ENCODE peak calls at places on chromosomes 12 and 14, in seven cellular contexts. N is sigmoid colon, K is H1, E is transverse colon, S is spleen, B is stomach, U is breast epithelium. T is an unnamed sample.

GRCh38 chr12:130819681-130820080 is 19.4 kb downstream of the STX2 start:
- DNase-seq in N (no peak), K (no peak), E (no peak), S (no peak), B (no peak), U (no peak), T (no peak)

GRCh38 chr14:30980980-30981379 is 44.5 kb upstream of the AP4S1 start:
- DNase-seq in N (no peak), K (no peak), E (no peak), S (no peak), B (no peak), U (no peak), T (no peak)

GRCh38 chr12:113161415-113162016 is 12.0 kb downstream of the CFAP73 start:
- DNase-seq in N (no peak), K (peak), E (no peak), S (no peak), B (no peak), U (no peak), T (no peak)

GRCh38 chr12:131003676-131004075 is 50.0 kb downstream of the ADGRD1 start:
- DNase-seq in N (no peak), K (no peak), E (no peak), S (peak), B (no peak), U (no peak), T (no peak)

GRCh38 chr12:95790912-95791849 is 617 bp upstream of the NTN4 start:
- DNase-seq in N (peak), K (no peak), E (peak), S (peak), B (no peak), U (no peak), T (no peak)

GRCh38 chr12:89363582-89363981 is 11.3 kb upstream of the DUSP6 start:
- DNase-seq in N (no peak), K (no peak), E (no peak), S (no peak), B (no peak), U (no peak), T (no peak)

GRCh38 chr12:114846771-114847170 is 162.8 kb upstream of the TBX3 start:
- DNase-seq in N (no peak), K (no peak), E (no peak), S (no peak), B (no peak), U (no peak), T (no peak)

GRCh38 chr14:89445252-89445973 is 28.4 kb upstream of the FOXN3 start:
- DNase-seq in N (peak), K (no peak), E (no peak), S (no peak), B (no peak), U (no peak), T (no peak)

GRCh38 chr12:96034631-96035282 is 630 bp downstream of the LTA4H start:
- DNase-seq in N (no peak), K (no peak), E (peak), S (peak), B (no peak), U (no peak), T (no peak)

GRCh38 chr12:4034926-4035325 is 161.7 kb upstream of the PARP11 start:
- DNase-seq in N (no peak), K (no peak), E (no peak), S (no peak), B (no peak), U (no peak), T (no peak)

GRCh38 chr14:50039120-50039517 is 77.3 kb downstream of the VCPKMT start:
- DNase-seq in N (no peak), K (no peak), E (no peak), S (no peak), B (no peak), U (no peak), T (no peak)
- H3K27ac ChIP-seq in N (peak), K (no peak), E (peak), S (peak), B (no peak), U (peak), T (peak)

GRCh38 chr14:21025374-21026151 is 702 bp upstream of the NDRG2 start:
- DNase-seq in N (peak), K (no peak), E (peak), S (peak), B (peak), U (peak), T (no peak)
- TF ChIP-seq POLR2AphosphoS5 in N (peak), K (no peak), E (no peak), S (peak), B (no peak), U (no peak), T (no peak)

GRCh38 chr14:67622675-67623074 is 3.0 kb downstream of the ARG2 start:
- DNase-seq in N (peak), K (no peak), E (no peak), S (no peak), B (no peak), U (no peak), T (no peak)
- H3K27ac ChIP-seq in N (peak), K (no peak), E (peak), S (peak), B (peak), U (peak), T (peak)

GRCh38 chr12:47717443-47718193 is 7.7 kb downstream of the ENDOU start:
- DNase-seq in N (peak), K (peak), E (peak), S (peak), B (peak), U (peak), T (no peak)
- TF ChIP-seq POLR2AphosphoS5 in N (peak), K (no peak), E (no peak), S (peak), B (peak), U (no peak), T (no peak)

GRCh38 chr12:644293-644639 is 19.0 kb downstream of the NINJ2 start:
- DNase-seq in N (peak), K (no peak), E (no peak), S (no peak), B (no peak), U (no peak), T (no peak)
- H3K27ac ChIP-seq in N (peak), K (no peak), E (peak), S (peak), B (peak), U (peak), T (peak)

GRCh38 chr12:85183855-85184254 is 96.2 kb upstream of the ALX1 start:
- DNase-seq in N (no peak), K (no peak), E (no peak), S (no peak), B (no peak), U (no peak), T (no peak)

GRCh38 chr12:85182699-85183098 is 97.3 kb upstream of the ALX1 start:
- DNase-seq in N (no peak), K (no peak), E (no peak), S (no peak), B (no peak), U (no peak), T (no peak)

GRCh38 chr12:85179680-85180300 is 100.2 kb upstream of the ALX1 start:
- DNase-seq in N (no peak), K (no peak), E (no peak), S (no peak), B (no peak), U (no peak), T (no peak)
- TF ChIP-seq POLR2AphosphoS5 in N (no peak), K (no peak), E (no peak), S (no peak), B (no peak), U (no peak), T (no peak)

GRCh38 chr14:93997933-93998870 is 1.1 kb downstream of the CCDC197 start:
- DNase-seq in N (no peak), K (no peak), E (no peak), S (no peak), B (peak), U (no peak), T (no peak)

GRCh38 chr14:93998871-93999403 is 1.8 kb downstream of the CCDC197 start:
- DNase-seq in N (no peak), K (no peak), E (no peak), S (no peak), B (no peak), U (no peak), T (no peak)

GRCh38 chr14:93997082-93997481 is at the start of gene CCDC197:
- DNase-seq in N (no peak), K (no peak), E (no peak), S (no peak), B (no peak), U (no peak), T (no peak)

GRCh38 chr14:93994919-93995682 is 2.0 kb upstream of the CCDC197 start:
- DNase-seq in N (peak), K (no peak), E (peak), S (no peak), B (peak), U (no peak), T (no peak)

DNA sequence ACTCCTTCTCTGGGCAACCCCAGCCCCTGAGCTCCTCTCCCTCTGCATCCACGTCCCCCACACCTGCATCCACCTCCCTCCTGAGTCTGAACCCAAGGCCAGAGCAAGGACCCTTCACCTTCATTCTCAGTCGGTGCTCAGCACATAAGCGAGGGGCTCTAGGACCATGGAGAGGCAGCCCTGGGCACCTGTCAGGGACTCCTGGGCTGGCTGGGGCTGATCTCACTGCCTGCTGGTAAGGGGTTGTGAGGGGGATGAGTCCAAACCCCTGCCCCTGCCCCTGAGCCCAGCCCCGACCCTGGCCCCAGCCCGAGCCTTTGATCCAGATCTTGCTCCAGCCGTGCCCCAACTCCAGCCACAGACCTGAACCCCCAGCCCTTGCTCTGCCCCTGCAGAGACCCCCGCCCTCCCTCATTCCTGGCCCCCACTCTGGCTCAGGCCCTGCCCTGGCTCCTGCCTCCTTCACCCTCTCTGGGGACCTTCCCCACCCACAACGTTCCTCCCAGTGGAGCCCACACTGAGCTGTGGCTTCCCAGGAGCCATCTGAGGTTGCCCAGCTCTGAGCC is 888 bp upstream of the CCDC197 start:
- DNase-seq in N (no peak), K (no peak), E (no peak), S (no peak), B (no peak), U (no peak), T (no peak)
- H3K27ac ChIP-seq in N (peak), K (no peak), E (no peak), S (no peak), B (peak), U (no peak), T (no peak)

GRCh38 chr12:76028649-76029277 is 2.8 kb downstream of the PHLDA1 start:
- DNase-seq in N (no peak), K (no peak), E (no peak), S (no peak), B (no peak), U (no peak), T (no peak)
- TF ChIP-seq POLR2AphosphoS5 in N (no peak), K (no peak), E (no peak), S (no peak), B (no peak), U (no peak), T (peak)

DNA sequence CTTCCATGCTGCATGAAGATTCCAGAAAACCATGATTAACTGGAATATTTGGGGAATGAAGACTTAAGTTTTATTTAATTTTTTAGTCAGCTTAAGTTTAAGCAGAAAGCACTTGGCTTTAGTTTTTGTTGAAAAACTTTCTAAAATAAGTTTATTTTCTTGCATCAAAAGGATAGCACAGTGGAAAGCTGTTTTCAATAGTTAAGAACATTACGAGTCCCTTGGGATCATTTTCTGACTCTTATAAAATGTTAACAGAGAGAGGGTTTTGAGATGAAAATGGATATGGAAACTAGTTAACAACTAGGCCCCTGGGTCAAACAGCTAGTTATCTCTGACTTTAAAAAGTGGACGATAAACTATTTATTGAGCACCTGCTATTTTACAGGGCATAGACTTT is 181.9 kb upstream of the SLC38A2 start:
- DNase-seq in N (no peak), K (no peak), E (no peak), S (no peak), B (no peak), U (no peak), T (no peak)
- H3K27ac ChIP-seq in N (peak), K (no peak), E (peak), S (no peak), B (peak), U (peak), T (peak)

T was measured in Panc1.